ENCODE peak calls at places on chromosomes 12 and 14, in five cellular contexts. K, R, I, M and Q are unnamed samples.

GRCh38 chr14:23469906-23470403 is 452 bp downstream of the NGDN start:
- DNase-seq in R (no peak), I (no peak), M (peak), K (no peak), Q (no peak)

GRCh38 chr12:114371733-114372132 is 34.2 kb downstream of the TBX5 start:
- DNase-seq in M (no peak), R (no peak), K (no peak), I (no peak), Q (no peak)

GRCh38 chr14:37830271-37830670 is 234.8 kb downstream of the TTC6 start:
- DNase-seq in R (no peak), I (no peak), M (no peak), K (no peak), Q (no peak)

GRCh38 chr14:85934123-85934885 is 404.4 kb downstream of the FLRT2 start:
- DNase-seq in R (no peak), M (peak), I (peak), K (no peak), Q (no peak)

GRCh38 chr12:50182461-50182860 is 15.3 kb upstream of the CERS5 start:
- DNase-seq in I (no peak), R (no peak), M (no peak), K (no peak), Q (no peak)

GRCh38 chr12:2804390-2805145 is 7.9 kb upstream of the ITFG2 start:
- DNase-seq in K (no peak), M (peak), R (no peak), I (no peak), Q (no peak)

GRCh38 chr14:99241314-99242035 is 30.5 kb downstream of the BCL11B start:
- DNase-seq in K (no peak), M (no peak), R (no peak), I (no peak), Q (no peak)

GRCh38 chr12:109738209-109738608 is 24.6 kb downstream of the FAM222A start:
- DNase-seq in K (peak), R (no peak), I (no peak), M (no peak), Q (no peak)

GRCh38 chr12:88750867-88751543 is 170.7 kb upstream of the KITLG start:
- DNase-seq in K (no peak), R (no peak), M (no peak), I (no peak), Q (no peak)

GRCh38 chr14:81401420-81402122 is 1.4 kb upstream of the STON2 start:
- DNase-seq in I (no peak), R (no peak), M (peak), K (no peak), Q (no peak)

GRCh38 chr12:5830121-5830520 is 114.9 kb downstream of the ANO2 start:
- DNase-seq in K (no peak), M (no peak), R (no peak), I (no peak), Q (no peak)

GRCh38 chr12:117447665-117448366 is 86.4 kb upstream of the NOS1 start:
- DNase-seq in I (no peak), R (no peak), K (no peak), M (no peak), Q (no peak)

GRCh38 chr12:2075558-2076195 is 22.9 kb downstream of the CACNA1C start:
- DNase-seq in I (no peak), K (no peak), R (no peak), M (no peak), Q (no peak)

GRCh38 chr12:26473291-26473690 is 277.9 kb downstream of the SSPN start:
- DNase-seq in K (no peak), I (peak), R (no peak), M (peak), Q (no peak)

GRCh38 chr14:43135877-43136411 is 1371.1 kb downstream of the FSCB start:
- DNase-seq in R (no peak), M (no peak), I (no peak), K (no peak), Q (no peak)

GRCh38 chr12:24839268-24839791 is 109.6 kb downstream of the BCAT1 start:
- DNase-seq in I (no peak), K (no peak), R (no peak), M (peak), Q (no peak)

GRCh38 chr14:30472001-30472400 is 87.0 kb upstream of the G2E3 start:
- DNase-seq in K (no peak), I (no peak), M (no peak), R (no peak), Q (no peak)

GRCh38 chr14:70097576-70098256 is 91.0 kb downstream of the SLC8A3 start:
- DNase-seq in I (no peak), R (no peak), K (no peak), M (no peak), Q (no peak)

GRCh38 chr14:57549165-57549564 is 55.5 kb upstream of the CCDC198 start:
- DNase-seq in M (no peak), R (no peak), I (no peak), K (no peak), Q (no peak)

GRCh38 chr14:71536927-71537772 is 395.1 kb upstream of the RGS6 start:
- DNase-seq in I (no peak), R (no peak), M (no peak), K (no peak), Q (no peak)

GRCh38 chr12:82904219-82904795 is 217.6 kb downstream of the TMTC2 start:
- DNase-seq in M (peak), R (no peak), I (no peak), K (no peak), Q (no peak)

GRCh38 chr12:31929140-31929526 is 30.1 kb upstream of the RESF1 start:
- DNase-seq in M (no peak), I (no peak), K (no peak), R (no peak), Q (no peak)

GRCh38 chr14:89401241-89401640 is 15.8 kb downstream of the FOXN3 start:
- DNase-seq in K (no peak), R (no peak), M (no peak), I (no peak), Q (no peak)

GRCh38 chr14:78987006-78987405 is 816.8 kb downstream of the NRXN3 start:
- DNase-seq in R (no peak), K (no peak), M (no peak), I (no peak), Q (no peak)

GRCh38 chr12:34402899-34403705 is 380.8 kb downstream of the ALG10 start:
- DNase-seq in M (no peak), R (no peak), I (peak), K (peak), Q (no peak)

GRCh38 chr12:48336564-48336963 is 14.2 kb downstream of the ZNF641 start:
- DNase-seq in K (peak), I (no peak), M (no peak), R (no peak), Q (no peak)
- TF ChIP-seq CTCF in K (peak), I (no peak), M (no peak), R (no peak), Q (no peak)

GRCh38 chr14:93536945-93537344 is 106.2 kb downstream of the UNC79 start:
- DNase-seq in K (peak), I (no peak), M (no peak), R (no peak), Q (no peak)
- TF ChIP-seq CTCF in K (peak), I (no peak), M (no peak), R (no peak), Q (peak)

DNA sequence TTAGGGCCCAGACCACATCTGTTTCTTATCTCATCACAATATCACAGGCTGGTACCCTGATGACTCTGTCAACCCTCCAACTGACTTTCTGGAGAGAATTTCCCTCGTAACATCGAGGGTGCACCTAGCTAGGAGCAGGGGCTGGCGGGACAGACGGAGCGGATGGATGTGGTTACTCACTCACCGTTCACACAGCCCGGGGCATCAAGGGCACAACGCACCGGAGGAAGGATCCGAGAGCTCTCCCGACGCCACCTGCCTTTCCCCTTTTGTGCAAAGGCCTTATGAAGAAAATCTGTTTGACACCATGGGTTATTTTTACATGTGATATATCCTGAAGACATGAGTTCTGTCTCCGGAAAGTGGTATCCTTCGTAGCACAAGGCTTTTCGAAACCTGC is 31.4 kb downstream of the SLC15A4 start:
- DNase-seq in I (no peak), M (no peak), K (peak), R (no peak), Q (no peak)
- TF ChIP-seq CTCF in I (no peak), M (no peak), K (no peak), R (no peak), Q (no peak)

GRCh38 chr12:70372881-70373280 is 6.8 kb downstream of the KCNMB4 start:
- DNase-seq in R (no peak), M (no peak), K (no peak), I (no peak), Q (no peak)
- TF ChIP-seq CTCF in R (no peak), M (no peak), K (no peak), I (no peak), Q (no peak)

DNA sequence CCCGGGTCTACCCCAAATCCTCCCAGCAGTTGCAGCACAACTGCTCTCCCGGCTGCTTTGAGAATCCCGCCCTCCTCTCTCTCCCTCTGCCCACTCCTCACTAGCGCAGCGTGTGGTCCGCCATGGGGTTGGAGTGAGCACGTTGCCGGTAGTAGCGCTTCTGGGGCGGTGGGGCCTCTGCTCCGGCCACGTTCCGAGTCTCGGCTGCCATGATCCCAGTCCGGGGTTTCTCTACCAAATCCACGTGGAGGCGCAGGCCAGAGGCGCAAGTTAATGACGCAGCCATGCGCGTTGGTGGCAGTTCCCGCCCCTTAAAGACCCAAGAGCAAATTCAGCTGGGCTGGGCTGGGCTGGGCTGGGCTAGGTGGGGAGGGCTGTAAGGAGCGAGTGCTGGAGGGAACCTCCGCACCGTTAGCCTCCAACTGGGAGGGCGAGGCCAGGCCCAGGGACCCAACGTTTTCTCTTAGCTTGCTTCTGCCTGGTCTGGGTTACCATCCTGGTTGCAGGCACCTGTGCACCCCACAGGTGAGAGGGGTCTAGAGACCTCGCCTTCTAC is at the start of gene METTL1:
- DNase-seq in R (peak), K (peak), M (peak), I (peak), Q (peak)
- TF ChIP-seq CTCF in R (no peak), K (no peak), M (no peak), I (no peak), Q (no peak)

DNA sequence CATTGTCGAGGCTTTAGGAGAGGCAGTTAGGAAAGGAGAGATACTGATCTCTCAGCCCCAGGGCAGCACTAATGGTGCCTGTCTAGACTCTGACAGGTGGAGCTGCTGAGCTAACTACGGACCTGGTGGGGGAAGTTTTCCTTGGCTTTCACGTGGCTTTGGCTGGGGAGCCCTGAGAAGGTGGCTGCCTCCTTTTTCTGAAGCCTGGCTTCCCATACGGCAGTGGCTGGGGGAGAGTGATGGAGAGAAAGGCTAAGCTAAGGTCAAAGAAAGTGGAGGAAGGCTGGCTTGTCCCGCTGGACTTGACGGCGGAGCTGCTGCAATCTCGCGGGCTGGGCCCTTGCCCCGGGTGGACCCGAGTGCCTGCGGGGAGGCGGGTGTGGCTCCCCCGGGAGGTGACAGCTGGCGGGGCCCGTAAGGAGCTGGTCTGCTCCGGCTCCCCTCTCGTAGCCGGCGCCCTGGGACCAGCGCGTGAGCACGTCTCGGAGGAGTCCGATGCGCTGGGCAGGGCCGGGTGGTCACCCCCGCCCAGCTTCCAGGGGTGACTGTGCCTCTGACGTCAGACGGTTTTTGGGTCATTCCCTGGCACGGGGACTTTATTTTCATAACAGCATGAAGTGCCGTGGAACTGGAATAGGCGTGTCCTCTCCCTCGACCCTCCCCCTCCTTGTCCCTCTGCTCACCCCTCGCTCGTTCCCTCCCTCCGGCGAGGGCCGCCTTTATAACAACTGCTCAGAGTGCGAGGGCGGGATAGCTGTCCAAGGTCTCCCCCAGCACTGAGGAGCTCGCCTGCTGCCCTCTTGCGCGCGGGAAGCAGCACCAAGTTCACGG is at the start of gene GPRC5A:
- DNase-seq in K (peak), I (peak), R (peak), M (peak), Q (peak)
- TF ChIP-seq CTCF in K (peak), I (no peak), R (no peak), M (peak), Q (peak)

GRCh38 chr14:63130531-63130930 is 73.7 kb upstream of the RHOJ start:
- DNase-seq in R (no peak), K (no peak), I (no peak), M (no peak), Q (no peak)

GRCh38 chr14:63134801-63135200 is 69.4 kb upstream of the RHOJ start:
- DNase-seq in M (peak), K (no peak), R (no peak), I (no peak), Q (no peak)
- TF ChIP-seq CTCF in M (peak), K (peak), R (no peak), I (no peak), Q (peak)